ENCODE peak calls at places on chromosomes 3 and 15, in four cellular contexts. D is K562, O is HepG2, A is H1. G is an unnamed sample.

GRCh38 chr3:172846706-172847105 is 96.2 kb downstream of the ECT2 start:
- DNase-seq in D (no peak), O (no peak), A (no peak), G (no peak)

GRCh38 chr3:193912621-193913178 is 223.2 kb upstream of the HES1 start:
- DNase-seq in A (peak; percentile 23), D (no peak), O (no peak), G (no peak)

GRCh38 chr3:149615731-149616221 is 42.0 kb downstream of the WWTR1 start:
- DNase-seq in A (no peak), O (peak; percentile 48), D (peak; percentile 22), G (no peak)

GRCh38 chr3:69197922-69198540 is 75.6 kb upstream of the LMOD3 start:
- DNase-seq in D (no peak), A (no peak), O (no peak), G (no peak)

GRCh38 chr3:177561365-177561764 is 364.1 kb upstream of the TBL1XR1 start:
- DNase-seq in O (no peak), D (no peak), A (no peak), G (no peak)

GRCh38 chr3:123880998-123881561 is 3.1 kb downstream of the MYLK start:
- DNase-seq in A (no peak), D (no peak), O (peak; percentile 40), G (peak; percentile 65)

GRCh38 chr15:90074023-90074422 is 28.2 kb downstream of the IDH2 start:
- DNase-seq in D (no peak), O (no peak), A (no peak), G (no peak)

GRCh38 chr3:143720381-143720780 is 127.9 kb downstream of the SLC9A9 start:
- DNase-seq in D (no peak), O (no peak), A (no peak), G (no peak)

GRCh38 chr3:6577584-6577983 is 283.3 kb upstream of the GRM7 start:
- DNase-seq in D (no peak), O (no peak), A (no peak), G (no peak)

GRCh38 chr15:66997212-66997611 is 68.2 kb upstream of the SMAD3 start:
- DNase-seq in O (no peak), D (no peak), A (no peak), G (no peak)

GRCh38 chr3:16936656-16937055 is 51.9 kb downstream of the PLCL2 start:
- DNase-seq in A (no peak), D (no peak), O (no peak), G (no peak)

GRCh38 chr3:52194541-52195296 is 3.2 kb upstream of the ALAS1 start:
- DNase-seq in O (no peak), A (no peak), D (no peak), G (no peak)

GRCh38 chr3:150293401-150294001 is 114.6 kb upstream of the TSC22D2 start:
- DNase-seq in D (no peak), O (no peak), A (no peak), G (no peak)

GRCh38 chr3:133763797-133764734 is 17.9 kb downstream of the TF start:
- DNase-seq in O (no peak), A (no peak), D (no peak), G (no peak)

GRCh38 chr3:39234705-39235104 is 42.3 kb upstream of the XIRP1 start:
- DNase-seq in D (no peak), A (no peak), O (no peak), G (no peak)

GRCh38 chr3:193563999-193564398 is 9.3 kb upstream of the ATP13A4 start:
- DNase-seq in O (peak; percentile 9), A (no peak), D (no peak), G (no peak)

GRCh38 chr15:29053006-29053405 is 167.2 kb downstream of the APBA2 start:
- DNase-seq in D (no peak), A (no peak), O (no peak), G (no peak)

GRCh38 chr3:125194061-125194848 is 18.3 kb downstream of the SLC12A8 start:
- DNase-seq in A (no peak), D (no peak), O (no peak), G (no peak)

GRCh38 chr15:91988071-91988470 is 134.6 kb downstream of the SLCO3A1 start:
- DNase-seq in D (no peak), A (no peak), O (no peak), G (no peak)

GRCh38 chr3:151278223-151278622 is at the start of gene P2RY14:
- DNase-seq in O (no peak), D (no peak), A (no peak), G (no peak)

GRCh38 chr15:40266828-40267304 is 16.0 kb downstream of the ANKRD63 start:
- DNase-seq in A (no peak), O (peak; percentile 21), D (peak; percentile 86), G (peak; percentile 85)

GRCh38 chr3:169812844-169813677 is at the start of the genes LRRC34 and LRRIQ4:
- DNase-seq in O (no peak), D (no peak), A (no peak), G (no peak)

GRCh38 chr15:84598993-84599392 is 1.8 kb upstream of the ZSCAN2 start:
- DNase-seq in D (peak; percentile 73), A (peak; percentile 64), O (peak; percentile 65), G (peak; percentile 95)

GRCh38 chr3:179068779-179069530 is 2.7 kb downstream of the ZMAT3 start:
- DNase-seq in O (no peak), D (peak; percentile 29), A (no peak), G (peak; percentile 35)

GRCh38 chr3:50186096-50186495 is 5.3 kb upstream of the GNAT1 start:
- DNase-seq in D (no peak), O (no peak), A (no peak), G (no peak)

GRCh38 chr3:120498947-120499346 is 48.2 kb upstream of the FSTL1 start:
- DNase-seq in D (no peak), A (no peak), O (no peak), G (peak; percentile 43)

GRCh38 chr3:127822166-127822835 is at the start of gene MGLL:
- DNase-seq in D (no peak), A (peak; percentile 60), O (no peak), G (peak; percentile 43)

GRCh38 chr3:54008099-54008498 is 114.3 kb upstream of the CACNA2D3 start:
- DNase-seq in A (no peak), D (no peak), O (no peak), G (no peak)

GRCh38 chr3:64995857-64996564 is 308.2 kb upstream of the ADAMTS9 start:
- DNase-seq in A (no peak), O (peak; percentile 18), D (no peak), G (no peak)

GRCh38 chr15:26298010-26298661 is 435.0 kb upstream of the ATP10A start:
- DNase-seq in D (no peak), A (no peak), O (no peak), G (no peak)

GRCh38 chr3:59510576-59510975 is 460.8 kb upstream of the CFAP20DC start:
- DNase-seq in O (no peak), A (no peak), D (no peak), G (no peak)

GRCh38 chr3:197019021-197019420 is 10.6 kb downstream of the MELTF start:
- DNase-seq in O (peak; percentile 46), D (no peak), A (no peak), G (no peak)

GRCh38 chr3:10758304-10759037 is 57.6 kb upstream of the SLC6A11 start:
- DNase-seq in A (peak; percentile 69), O (peak; percentile 60), D (peak; percentile 84), G (peak; percentile 74)

GRCh38 chr15:100095896-100096600 is 245.7 kb downstream of the ADAMTS17 start:
- DNase-seq in D (no peak), A (no peak), O (no peak), G (no peak)

GRCh38 chr3:58217209-58217811 is 6.5 kb upstream of the DNASE1L3 start:
- DNase-seq in O (peak; percentile 84), A (peak; percentile 82), D (no peak), G (peak; percentile 76)

GRCh38 chr3:140432176-140432753 is 245.6 kb upstream of the TRIM42 start:
- DNase-seq in A (peak; percentile 17), D (no peak), O (no peak), G (no peak)

GRCh38 chr3:135905058-135905724 is 60.3 kb upstream of the PPP2R3A start:
- DNase-seq in O (no peak), A (no peak), D (no peak), G (no peak)

GRCh38 chr15:79032656-79033055 is 57.9 kb downstream of the RASGRF1 start:
- DNase-seq in A (no peak), D (no peak), O (no peak), G (no peak)
- TF ChIP-seq RNF2 in A (no peak), D (no peak), O (no peak), G (no peak)

GRCh38 chr3:43783987-43784639 is 93.4 kb downstream of the ABHD5 start:
- DNase-seq in O (no peak), A (no peak), D (no peak), G (no peak)
- H3K27ac ChIP-seq in O (no peak overlapping the region), A (no peak overlapping the region), D (no peak overlapping the region), G (no peak overlapping the region)

GRCh38 chr3:43481325-43481860 is 140.4 kb downstream of the ANO10 start:
- DNase-seq in D (no peak), A (no peak), O (no peak), G (no peak)

GRCh38 chr3:43490640-43491185 is 131.1 kb downstream of the ANO10 start:
- DNase-seq in D (no peak), A (no peak), O (no peak), G (no peak)

GRCh38 chr3:43489918-43490317 is 131.9 kb downstream of the ANO10 start:
- DNase-seq in A (no peak), D (no peak), O (no peak), G (no peak)

DNA sequence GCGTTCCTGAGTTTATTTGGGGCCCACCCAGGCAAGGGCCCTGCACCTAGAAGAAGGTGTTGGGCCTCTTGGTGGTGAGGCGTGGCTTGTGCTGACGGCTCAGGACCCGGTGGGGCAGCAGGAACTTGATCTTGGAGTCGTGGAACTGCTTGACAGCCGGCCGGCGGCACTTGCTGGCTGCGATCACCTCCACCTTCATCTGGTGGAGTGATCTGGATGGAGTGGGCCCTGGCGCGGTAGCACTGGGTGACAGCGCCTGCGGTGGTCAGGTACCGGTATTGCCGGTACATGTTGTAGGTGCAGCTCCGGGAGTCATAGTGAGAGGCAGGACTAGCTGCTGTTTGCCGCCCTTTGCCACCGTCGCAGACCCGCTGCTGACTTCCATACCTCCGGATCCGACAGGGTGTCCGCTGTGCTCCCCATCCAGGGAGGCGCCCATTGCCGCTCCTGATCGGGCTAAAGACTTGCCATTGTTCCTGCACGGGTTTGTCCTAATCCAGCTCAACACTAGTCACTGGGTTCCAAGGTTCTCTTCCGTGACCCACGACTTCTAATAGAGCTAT is 136.8 kb downstream of the ANO10 start:
- DNase-seq in O (no peak), D (no peak), A (no peak), G (peak; percentile 1)
- TF ChIP-seq RNF2 in O (no peak), D (no peak), A (no peak), G (no peak)

DNA sequence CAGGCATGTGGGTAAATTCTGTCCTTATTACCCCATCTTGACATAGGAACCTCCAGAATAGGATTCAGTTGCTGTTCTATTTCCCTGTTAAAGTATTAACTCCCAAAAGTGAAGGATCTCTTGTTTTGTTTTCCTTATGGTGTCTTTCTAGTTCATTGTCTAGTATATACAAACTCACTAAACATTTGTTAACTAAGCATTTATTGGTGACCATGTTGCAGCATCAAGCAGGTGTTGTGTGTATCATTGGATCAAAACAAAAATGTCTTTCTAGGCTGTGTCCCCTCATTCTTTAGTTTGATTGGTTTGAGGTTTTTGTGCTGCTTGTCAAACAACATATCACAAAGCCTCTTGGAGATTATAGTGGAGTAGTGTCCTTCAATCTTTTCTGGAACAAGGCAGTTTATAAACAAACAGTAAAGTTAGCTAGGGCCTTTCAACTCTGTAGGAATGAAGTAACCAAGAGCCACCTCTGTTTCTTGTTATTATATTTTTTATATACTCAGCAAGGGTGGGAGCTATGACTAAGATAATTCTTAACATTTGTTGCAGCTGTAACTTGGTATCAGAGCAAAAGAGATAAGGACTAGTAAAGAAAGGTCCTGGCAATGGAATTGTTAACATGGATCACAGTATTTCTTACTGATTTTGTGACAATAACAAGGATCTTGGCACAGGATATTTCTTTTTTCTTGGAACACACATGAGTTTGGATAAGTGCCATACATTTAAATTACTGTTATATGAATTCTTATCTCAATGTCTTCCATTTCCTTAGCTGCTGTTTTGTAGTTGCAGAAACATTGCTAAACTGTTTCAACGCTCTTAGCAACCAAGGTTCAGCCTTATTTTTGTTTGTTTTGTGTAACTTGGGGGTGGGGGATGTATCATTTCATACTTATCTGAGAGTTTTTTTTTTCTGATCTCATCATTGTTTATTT is 49.3 kb downstream of the TMOD3 start:
- DNase-seq in D (peak; percentile 39), A (no peak), O (no peak), G (no peak)
- H3K27ac ChIP-seq in D (peak overlapping the region; percentile 78), A (no peak overlapping the region), O (no peak overlapping the region), G (peak overlapping the region; percentile 95)